ENCODE peak calls at places on chromosomes 12 and 14, in five cellular contexts. T, M, K, Y and F are unnamed samples.

GRCh38 chr12:32605326-32606095 is 73.6 kb upstream of the DNM1L start:
- DNase-seq in Y (no peak), K (no peak), T (no peak), M (no peak), F (no peak)

GRCh38 chr12:1281683-1282366 is 290.8 kb downstream of the ERC1 start:
- DNase-seq in T (peak), K (no peak), M (peak), Y (no peak), F (no peak)

GRCh38 chr12:6936642-6937480 is 6.8 kb upstream of the RNU7-1 start:
- DNase-seq in T (no peak), Y (no peak), K (no peak), M (no peak), F (no peak)

GRCh38 chr14:105315211-105315721 is 718 bp downstream of the PACS2 start:
- DNase-seq in K (no peak), M (peak), Y (peak), T (peak), F (no peak)

GRCh38 chr12:237026-237815 is 23.3 kb upstream of the SLC6A12 start:
- DNase-seq in M (no peak), Y (no peak), K (no peak), T (no peak), F (no peak)

GRCh38 chr14:49212721-49213120 is 373.5 kb downstream of the RPS29 start:
- DNase-seq in K (no peak), M (no peak), T (no peak), Y (no peak), F (no peak)

GRCh38 chr12:117854339-117855012 is 114.3 kb downstream of the KSR2 start:
- DNase-seq in T (peak), M (peak), K (no peak), Y (peak), F (no peak)

GRCh38 chr12:115146453-115146852 is 462.5 kb upstream of the TBX3 start:
- DNase-seq in T (no peak), M (no peak), K (no peak), Y (no peak), F (no peak)

GRCh38 chr12:1553987-1554982 is 40.1 kb downstream of the FBXL14 start:
- DNase-seq in M (no peak), K (no peak), Y (no peak), T (no peak), F (no peak)

GRCh38 chr12:59723520-59723919 is 127.7 kb downstream of the SLC16A7 start:
- DNase-seq in M (peak), Y (no peak), K (no peak), T (no peak), F (no peak)

GRCh38 chr14:35504260-35504659 is 29.7 kb upstream of the INSM2 start:
- DNase-seq in K (no peak), T (no peak), Y (no peak), M (no peak), F (no peak)

GRCh38 chr12:84502907-84503787 is 409.5 kb downstream of the SLC6A15 start:
- DNase-seq in K (no peak), Y (peak), T (peak), M (peak), F (no peak)

GRCh38 chr12:48366131-48366530 is 15.4 kb upstream of the ZNF641 start:
- DNase-seq in K (no peak), T (no peak), M (no peak), Y (no peak), F (no peak)

GRCh38 chr14:91636604-91637003 is 95.3 kb downstream of the CATSPERB start:
- DNase-seq in K (no peak), T (no peak), M (no peak), Y (no peak), F (no peak)

GRCh38 chr14:99360774-99361595 is 89.0 kb upstream of the BCL11B start:
- DNase-seq in K (no peak), Y (peak), M (no peak), T (no peak), F (no peak)

GRCh38 chr12:65470261-65470660 is 191.8 kb downstream of the MSRB3 start:
- DNase-seq in Y (no peak), T (peak), M (no peak), K (no peak), F (no peak)

GRCh38 chr12:26226629-26227375 is 31.4 kb downstream of the SSPN start:
- DNase-seq in M (no peak), K (no peak), T (no peak), Y (no peak), F (no peak)

GRCh38 chr14:39107624-39108023 is 4.6 kb upstream of the SEC23A start:
- DNase-seq in K (no peak), T (peak), M (peak), Y (peak), F (peak)

GRCh38 chr14:66403183-66403582 is 83.0 kb upstream of the CCDC196 start:
- DNase-seq in K (no peak), T (peak), Y (peak), M (peak), F (no peak)

GRCh38 chr12:48973531-48973930 is 2.0 kb upstream of the WNT10B start:
- DNase-seq in K (no peak), Y (no peak), M (peak), T (peak), F (peak)

GRCh38 chr12:10718279-10718821 is 4.8 kb downstream of the YBX3 start:
- DNase-seq in Y (no peak), T (peak), K (no peak), M (peak), F (no peak)

GRCh38 chr14:19838433-19838832 is 34.9 kb downstream of the OR4N2 start:
- DNase-seq in K (no peak), Y (no peak), T (no peak), M (no peak), F (no peak)

GRCh38 chr14:104318558-104319488 is 180.4 kb downstream of the KIF26A start:
- DNase-seq in M (no peak), K (no peak), T (no peak), Y (no peak), F (no peak)

GRCh38 chr14:31677630-31678029 is 116.4 kb downstream of the NUBPL start:
- DNase-seq in Y (no peak), M (no peak), K (no peak), T (no peak), F (no peak)

GRCh38 chr12:96177013-96177412 is 17.2 kb upstream of the ELK3 start:
- DNase-seq in K (no peak), T (no peak), M (peak), Y (no peak), F (no peak)

GRCh38 chr12:6945613-6946012 is 1.8 kb downstream of the C12orf57 start:
- DNase-seq in K (no peak), T (no peak), Y (no peak), M (no peak), F (no peak)

GRCh38 chr12:12007001-12007712 is 63.6 kb upstream of the BCL2L14 start:
- DNase-seq in Y (no peak), K (no peak), T (no peak), M (no peak), F (no peak)

GRCh38 chr12:29882771-29883315 is 99.1 kb upstream of the TMTC1 start:
- DNase-seq in T (no peak), M (peak), K (no peak), Y (no peak), F (no peak)

GRCh38 chr14:53796734-53797133 is 159.9 kb downstream of the BMP4 start:
- DNase-seq in K (no peak), Y (no peak), T (no peak), M (no peak), F (no peak)

GRCh38 chr12:57713209-57713608 is 19.3 kb downstream of the OS9 start:
- DNase-seq in K (no peak), M (no peak), Y (no peak), T (no peak), F (no peak)

GRCh38 chr14:101039755-101040138 is 136.2 kb upstream of the RTL1 start:
- DNase-seq in T (no peak), Y (no peak), K (no peak), M (no peak), F (no peak)

GRCh38 chr12:130707571-130707891 is 8.6 kb downstream of the RIMBP2 start:
- DNase-seq in T (no peak), M (no peak), K (no peak), Y (no peak), F (no peak)

GRCh38 chr12:55742719-55743130 is at the start of gene GDF11:
- DNase-seq in Y (peak), M (peak), K (no peak), T (peak), F (peak)

GRCh38 chr12:19140381-19141236 is 11.1 kb downstream of the PLEKHA5 start:
- DNase-seq in T (peak), M (peak), Y (no peak), K (no peak), F (no peak)

DNA sequence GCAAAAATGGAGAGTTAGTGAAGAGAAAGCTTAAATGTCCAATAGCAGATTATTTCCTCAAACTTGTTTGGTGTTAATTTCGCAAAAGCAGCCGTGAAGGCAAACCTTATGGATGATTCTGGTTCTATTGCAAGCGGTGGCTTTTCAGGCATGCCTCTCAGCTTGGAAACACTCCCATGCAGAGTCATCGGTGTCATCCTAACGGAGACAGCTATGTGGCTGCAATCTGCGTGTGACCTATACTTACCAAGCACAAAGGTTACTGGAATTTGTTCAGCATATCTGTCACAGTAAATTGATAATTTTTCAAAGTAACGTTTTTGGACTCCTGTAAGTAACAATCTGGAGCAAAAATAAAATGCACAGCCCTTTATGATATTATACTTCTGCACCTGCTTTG is 5.0 kb downstream of the BEST3 start:
- DNase-seq in Y (no peak), K (no peak), T (no peak), M (no peak), F (no peak)
- TF ChIP-seq CTCF in Y (no peak), K (no peak), T (no peak), M (no peak), F (no peak)

GRCh38 chr14:22263961-22264360 is 325.1 kb downstream of the DAD1 start:
- DNase-seq in K (no peak), M (no peak), Y (no peak), T (no peak), F (no peak)

GRCh38 chr14:22266141-22266442 is 322.9 kb downstream of the DAD1 start:
- DNase-seq in T (no peak), Y (no peak), K (no peak), M (no peak), F (no peak)

GRCh38 chr14:22266683-22267082 is 322.3 kb downstream of the DAD1 start:
- DNase-seq in K (no peak), Y (no peak), M (no peak), T (no peak), F (no peak)

GRCh38 chr14:22264759-22265158 is 324.3 kb downstream of the DAD1 start:
- DNase-seq in Y (no peak), T (no peak), M (no peak), K (no peak), F (no peak)

DNA sequence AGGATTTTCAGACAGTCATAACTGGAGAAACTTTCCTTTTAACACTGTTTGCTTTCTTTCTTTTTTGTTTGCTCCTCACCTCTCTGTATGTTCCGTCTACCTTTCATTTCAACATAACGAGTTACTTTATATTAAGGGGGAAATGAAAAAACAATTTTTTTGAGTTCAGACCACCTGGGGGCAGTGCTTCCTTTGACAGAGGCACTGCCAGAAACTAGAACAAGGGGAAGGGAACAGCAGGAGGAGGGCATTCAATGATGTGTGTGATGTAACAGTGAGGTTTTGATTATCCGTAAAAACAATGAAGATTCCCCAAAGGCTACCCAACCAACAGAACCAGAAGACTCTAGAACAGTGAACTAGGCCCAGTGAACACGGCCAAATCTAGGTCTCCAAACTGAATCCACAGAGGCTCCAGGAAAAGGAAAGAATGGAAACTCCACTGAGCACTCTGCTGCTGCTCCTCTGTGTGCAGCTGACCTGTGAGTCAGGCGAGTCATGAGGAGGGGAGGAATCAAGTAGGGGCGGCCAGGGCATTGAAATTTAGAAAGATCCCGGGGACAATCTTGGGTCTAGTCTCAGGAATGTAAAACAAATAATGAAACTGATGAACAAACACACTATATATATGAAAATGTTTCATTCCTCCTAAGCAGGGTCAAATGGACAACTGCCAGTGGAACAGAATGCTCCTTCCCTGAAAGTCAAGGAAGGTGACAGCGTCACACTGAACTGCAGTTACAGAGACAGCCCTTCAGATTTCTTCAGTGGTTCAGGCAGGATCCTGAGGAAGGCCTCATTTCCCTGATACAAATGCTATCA is 323.5 kb downstream of the DAD1 start:
- DNase-seq in Y (no peak), T (peak), K (no peak), M (no peak), F (no peak)
- TF ChIP-seq CTCF in Y (no peak), T (no peak), K (no peak), M (no peak), F (no peak)

DNA sequence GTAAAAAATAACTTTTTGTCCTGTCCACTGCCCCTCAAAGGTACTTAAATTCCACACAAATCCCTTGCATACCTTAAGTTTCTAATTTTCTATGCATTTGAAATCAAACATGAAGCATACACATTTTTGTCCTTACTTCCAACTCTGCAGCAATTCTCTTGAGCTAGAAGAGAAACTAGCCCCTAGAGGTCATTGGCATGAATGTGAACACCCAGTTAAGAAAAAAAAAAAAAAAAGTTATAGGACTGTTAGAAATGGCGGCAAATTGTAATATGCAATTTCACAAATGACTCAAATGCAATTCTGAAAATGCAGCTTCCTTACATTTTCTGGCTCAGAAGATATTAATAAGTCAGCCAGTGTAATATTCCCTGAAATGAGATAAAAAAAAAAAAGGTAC is 4.6 kb upstream of the ESR2 start:
- DNase-seq in Y (no peak), T (no peak), M (peak), K (no peak), F (no peak)
- TF ChIP-seq CTCF in Y (no peak), T (no peak), M (no peak), K (no peak), F (no peak)

GRCh38 chr12:88111074-88111652 is 30.7 kb downstream of the CEP290 start:
- DNase-seq in T (peak), K (no peak), Y (peak), M (peak), F (no peak)
- TF ChIP-seq CTCF in T (peak), K (peak), Y (peak), M (peak), F (peak)

GRCh38 chr14:76056128-76056527 is 70.6 kb downstream of the IFT43 start:
- DNase-seq in M (peak), K (no peak), T (peak), Y (peak), F (no peak)
- TF ChIP-seq CTCF in M (peak), K (no peak), T (peak), Y (peak), F (peak)

GRCh38 chr12:120737557-120738251 is 12.1 kb downstream of the ACADS start:
- DNase-seq in Y (no peak), M (peak), K (no peak), T (no peak), F (no peak)
- TF ChIP-seq CTCF in Y (no peak), M (peak), K (no peak), T (peak), F (no peak)

GRCh38 chr12:63445266-63445665 is 223.0 kb downstream of the DPY19L2 start:
- DNase-seq in Y (no peak), K (no peak), T (no peak), M (no peak), F (no peak)

DNA sequence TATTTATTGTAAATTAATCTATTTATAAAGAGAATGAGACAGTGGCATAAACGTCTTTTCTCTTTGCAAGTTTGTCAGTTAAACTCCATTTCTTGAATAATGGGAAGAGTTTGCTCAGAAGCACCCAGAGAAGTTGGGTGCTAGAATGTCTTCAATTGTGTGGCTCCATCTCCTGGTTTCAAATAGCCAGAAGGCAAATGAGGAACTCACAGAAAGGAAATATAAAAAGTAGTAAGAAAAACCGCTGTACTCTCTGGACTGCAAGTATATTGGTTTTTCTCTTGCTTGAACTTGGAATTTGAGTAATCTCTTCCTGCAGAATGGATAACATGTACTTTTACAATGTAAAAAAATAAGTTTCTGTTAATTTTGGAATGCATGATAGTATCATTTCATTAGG is 217.5 kb downstream of the DPY19L2 start:
- DNase-seq in K (no peak), Y (no peak), M (no peak), T (no peak), F (no peak)
- TF ChIP-seq CTCF in K (no peak), Y (no peak), M (no peak), T (no peak), F (no peak)

DNA sequence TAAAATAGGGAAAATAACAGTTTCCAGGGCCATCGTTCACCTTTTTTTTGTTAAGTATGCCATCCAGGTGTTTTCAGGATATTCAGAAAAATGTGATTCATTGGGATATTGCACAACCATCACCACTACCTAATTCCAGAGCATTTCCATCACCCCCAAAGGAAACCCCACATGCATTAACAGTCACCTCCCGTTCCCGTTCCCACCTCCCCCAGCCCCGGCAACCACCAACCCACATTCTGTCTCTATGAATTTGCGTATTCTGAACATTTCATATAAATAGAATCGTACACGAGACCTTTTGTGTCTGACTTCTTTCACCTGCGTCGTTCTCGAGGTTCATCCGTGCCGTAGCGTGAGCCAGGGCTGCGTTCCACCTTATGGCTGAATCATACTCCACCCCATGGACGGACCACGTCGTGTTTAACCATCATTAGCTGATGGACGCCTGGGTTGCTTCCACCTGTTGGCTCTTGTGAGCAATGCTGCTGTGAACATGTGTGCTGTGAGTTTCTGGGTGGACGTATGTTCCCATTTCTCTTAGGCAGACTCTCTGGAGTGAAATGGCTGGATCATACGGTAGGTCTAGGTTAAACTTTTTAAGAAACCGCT is 51.0 kb upstream of the NCOR2 start:
- DNase-seq in M (no peak), K (no peak), Y (no peak), T (no peak), F (no peak)
- TF ChIP-seq CTCF in M (no peak), K (no peak), Y (no peak), T (no peak), F (no peak)